ENCODE peak calls at places on chromosomes 11 and 22, in four cellular contexts. One of them, this sample, is unnamed.

GRCh38 chr11:10322401-10322800 is 17.5 kb downstream of the ADM start:
- DNase-seq in A549: no peak
- DNase-seq in mesenchymal stem cell: no peak
- DNase-seq in coronary artery: no peak
- DNase-seq in this sample: no peak

GRCh38 chr11:23990346-23990745 is 506.5 kb upstream of the LUZP2 start:
- DNase-seq in A549: no peak
- DNase-seq in mesenchymal stem cell: peak; percentile 29
- DNase-seq in coronary artery: no peak
- DNase-seq in this sample: no peak

GRCh38 chr11:121249039-121249663 is 43.4 kb upstream of the SC5D start:
- DNase-seq in A549: peak; percentile 31
- DNase-seq in mesenchymal stem cell: peak; percentile 61
- DNase-seq in coronary artery: no peak
- DNase-seq in this sample: no peak

GRCh38 chr11:78783846-78784245 is 209.2 kb upstream of the NARS2 start:
- DNase-seq in A549: no peak
- DNase-seq in mesenchymal stem cell: peak; percentile 53
- DNase-seq in coronary artery: no peak
- DNase-seq in this sample: no peak

GRCh38 chr11:131668867-131669780 is 298.7 kb downstream of the NTM start:
- DNase-seq in A549: peak; percentile 49
- DNase-seq in mesenchymal stem cell: peak; percentile 54
- DNase-seq in coronary artery: no peak
- DNase-seq in this sample: no peak

GRCh38 chr11:107951105-107951504 is 22.9 kb downstream of the RAB39A start:
- DNase-seq in A549: no peak
- DNase-seq in mesenchymal stem cell: no peak
- DNase-seq in coronary artery: no peak
- DNase-seq in this sample: no peak

GRCh38 chr11:15097411-15097810 is 17.3 kb upstream of the INSC start:
- DNase-seq in A549: no peak
- DNase-seq in mesenchymal stem cell: no peak
- DNase-seq in coronary artery: no peak
- DNase-seq in this sample: no peak

GRCh38 chr11:107331728-107332127 is 125.9 kb downstream of the CWF19L2 start:
- DNase-seq in A549: no peak
- DNase-seq in mesenchymal stem cell: no peak
- DNase-seq in coronary artery: no peak
- DNase-seq in this sample: no peak

GRCh38 chr11:117071344-117071787 is 26.9 kb downstream of the SIK3 start:
- DNase-seq in A549: no peak
- DNase-seq in mesenchymal stem cell: peak; percentile 77
- DNase-seq in coronary artery: no peak
- DNase-seq in this sample: no peak

GRCh38 chr11:47480762-47481161 is 31.8 kb upstream of the RAPSN start:
- DNase-seq in A549: no peak
- DNase-seq in mesenchymal stem cell: peak; percentile 62
- DNase-seq in coronary artery: no peak
- DNase-seq in this sample: no peak

GRCh38 chr11:128235958-128236357 is 351.4 kb downstream of the ETS1 start:
- DNase-seq in A549: no peak
- DNase-seq in mesenchymal stem cell: peak; percentile 42
- DNase-seq in coronary artery: no peak
- DNase-seq in this sample: no peak

GRCh38 chr22:30728829-30729228 is 34.2 kb downstream of the OSBP2 start:
- DNase-seq in A549: no peak
- DNase-seq in mesenchymal stem cell: no peak
- DNase-seq in coronary artery: no peak
- DNase-seq in this sample: no peak

GRCh38 chr11:86955111-86955673 is at the start of gene FZD4:
- DNase-seq in A549: peak; percentile 78
- DNase-seq in mesenchymal stem cell: peak; percentile 88
- DNase-seq in coronary artery: peak; percentile 91
- DNase-seq in this sample: peak; percentile 58

GRCh38 chr11:118694771-118695170 is 15.3 kb upstream of the TREH start:
- DNase-seq in A549: no peak
- DNase-seq in mesenchymal stem cell: no peak
- DNase-seq in coronary artery: no peak
- DNase-seq in this sample: no peak

GRCh38 chr11:132670921-132671675 is 861.2 kb downstream of the OPCML start:
- DNase-seq in A549: no peak
- DNase-seq in mesenchymal stem cell: no peak
- DNase-seq in coronary artery: no peak
- DNase-seq in this sample: no peak

GRCh38 chr11:11582261-11582701 is 39.5 kb downstream of the GALNT18 start:
- DNase-seq in A549: no peak
- DNase-seq in mesenchymal stem cell: no peak
- DNase-seq in coronary artery: peak; percentile 57
- DNase-seq in this sample: peak; percentile 19
- H3K27ac ChIP-seq in A549: peak overlapping the region; percentile 30
- H3K27ac ChIP-seq in mesenchymal stem cell: no peak overlapping the region
- H3K27ac ChIP-seq in coronary artery: peak overlapping the region; percentile 1
- H3K27ac ChIP-seq in this sample: peak overlapping the region; percentile 90

GRCh38 chr22:42299586-42300285 is 29.3 kb upstream of the TCF20 start:
- DNase-seq in A549: no peak
- DNase-seq in mesenchymal stem cell: no peak
- DNase-seq in coronary artery: no peak
- DNase-seq in this sample: no peak

GRCh38 chr22:42296381-42296853 is 26.0 kb upstream of the TCF20 start:
- DNase-seq in A549: no peak
- DNase-seq in mesenchymal stem cell: no peak
- DNase-seq in coronary artery: no peak
- DNase-seq in this sample: peak; percentile 69

GRCh38 chr22:42298746-42299145 is 28.3 kb upstream of the TCF20 start:
- DNase-seq in A549: no peak
- DNase-seq in mesenchymal stem cell: no peak
- DNase-seq in coronary artery: no peak
- DNase-seq in this sample: no peak

GRCh38 chr22:42296883-42297282 is 26.4 kb upstream of the TCF20 start:
- DNase-seq in A549: no peak
- DNase-seq in mesenchymal stem cell: no peak
- DNase-seq in coronary artery: no peak
- DNase-seq in this sample: no peak

DNA sequence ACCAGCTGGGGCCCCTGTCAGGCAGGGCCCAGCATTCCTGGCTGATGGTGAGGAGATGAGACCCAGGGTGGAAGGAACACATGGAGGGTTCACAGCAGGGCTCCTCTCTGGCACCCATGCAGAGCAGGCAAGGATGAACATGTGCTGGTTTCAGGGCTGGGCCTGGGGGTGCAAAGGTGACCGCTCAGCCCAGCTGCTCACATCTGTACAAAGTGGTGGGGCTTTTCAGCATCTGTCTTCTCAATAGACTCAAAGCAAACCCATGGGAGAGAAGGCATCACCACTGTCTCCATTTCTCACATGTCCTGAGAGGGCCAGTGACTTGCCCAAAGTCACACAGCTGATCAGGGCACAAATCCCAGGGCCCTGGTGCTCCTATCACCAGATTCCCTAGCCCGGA is 27.3 kb upstream of the TCF20 start:
- DNase-seq in A549: no peak
- DNase-seq in mesenchymal stem cell: no peak
- DNase-seq in coronary artery: no peak
- DNase-seq in this sample: no peak
- H3K27ac ChIP-seq in A549: no peak overlapping the region
- H3K27ac ChIP-seq in mesenchymal stem cell: no peak overlapping the region
- H3K27ac ChIP-seq in coronary artery: no peak overlapping the region
- H3K27ac ChIP-seq in this sample: no peak overlapping the region

DNA sequence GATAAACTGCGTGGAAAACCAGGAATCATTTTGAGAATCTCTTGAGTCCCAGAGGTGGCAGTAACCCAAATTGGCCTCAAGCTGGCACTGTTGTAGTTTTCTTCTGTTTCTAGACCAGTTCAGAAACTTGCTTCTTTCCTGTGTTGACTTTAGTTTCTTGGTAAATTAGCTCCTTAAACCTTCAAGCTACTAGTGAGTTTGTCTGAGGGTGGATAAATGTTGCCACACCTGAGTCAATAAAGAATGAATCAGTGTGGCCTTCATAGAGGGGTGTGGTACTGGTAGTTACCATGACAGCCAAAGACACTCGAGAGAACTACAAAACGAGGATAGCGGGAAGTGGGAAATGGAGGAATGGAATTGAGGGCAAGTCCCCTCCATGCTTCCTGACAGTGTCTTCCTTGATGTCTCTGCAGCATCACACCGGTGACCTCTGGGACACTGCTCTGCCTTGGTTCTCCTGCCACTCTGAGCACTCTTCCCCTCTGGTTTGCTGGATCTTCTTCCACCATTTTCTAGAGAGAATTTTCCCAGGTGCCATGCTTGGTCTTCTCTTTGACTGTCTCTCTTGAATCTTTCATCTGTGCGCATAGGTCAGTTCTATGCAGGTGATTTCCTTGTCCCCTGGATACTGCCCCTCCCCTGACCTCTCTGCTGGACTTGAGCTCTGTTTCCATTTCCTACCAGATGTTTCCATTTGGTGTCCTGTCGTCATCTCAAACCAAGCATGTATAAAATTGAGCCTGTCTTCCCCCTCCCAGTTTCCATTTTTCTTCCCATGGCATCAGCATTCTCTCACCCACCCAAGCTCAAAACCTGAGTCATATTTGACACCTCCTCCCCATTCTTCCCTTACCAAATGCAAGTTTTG is 7.2 kb downstream of the POLD4 start:
- DNase-seq in A549: peak; percentile 83
- DNase-seq in mesenchymal stem cell: peak; percentile 61
- DNase-seq in coronary artery: no peak
- DNase-seq in this sample: no peak
- H3K27ac ChIP-seq in A549: peak overlapping the region; percentile 82
- H3K27ac ChIP-seq in mesenchymal stem cell: no peak overlapping the region
- H3K27ac ChIP-seq in coronary artery: no peak overlapping the region
- H3K27ac ChIP-seq in this sample: no peak overlapping the region

GRCh38 chr22:20519558-20519957 is 12.1 kb downstream of the MED15 start:
- DNase-seq in A549: no peak
- DNase-seq in mesenchymal stem cell: no peak
- DNase-seq in coronary artery: no peak
- DNase-seq in this sample: no peak
- H3K27ac ChIP-seq in A549: peak overlapping the region; percentile 72
- H3K27ac ChIP-seq in mesenchymal stem cell: peak overlapping the region; percentile 89
- H3K27ac ChIP-seq in coronary artery: no peak overlapping the region
- H3K27ac ChIP-seq in this sample: no peak overlapping the region

GRCh38 chr11:83858694-83859093 is 572.5 kb upstream of the CCDC90B start:
- DNase-seq in A549: no peak
- DNase-seq in mesenchymal stem cell: no peak
- DNase-seq in coronary artery: no peak
- DNase-seq in this sample: no peak

GRCh38 chr11:83847635-83848034 is 561.5 kb upstream of the CCDC90B start:
- DNase-seq in A549: no peak
- DNase-seq in mesenchymal stem cell: no peak
- DNase-seq in coronary artery: no peak
- DNase-seq in this sample: no peak

GRCh38 chr11:83855237-83855636 is 569.1 kb upstream of the CCDC90B start:
- DNase-seq in A549: no peak
- DNase-seq in mesenchymal stem cell: no peak
- DNase-seq in coronary artery: no peak
- DNase-seq in this sample: no peak

GRCh38 chr11:83852012-83852411 is 565.8 kb upstream of the CCDC90B start:
- DNase-seq in A549: no peak
- DNase-seq in mesenchymal stem cell: no peak
- DNase-seq in coronary artery: no peak
- DNase-seq in this sample: no peak

DNA sequence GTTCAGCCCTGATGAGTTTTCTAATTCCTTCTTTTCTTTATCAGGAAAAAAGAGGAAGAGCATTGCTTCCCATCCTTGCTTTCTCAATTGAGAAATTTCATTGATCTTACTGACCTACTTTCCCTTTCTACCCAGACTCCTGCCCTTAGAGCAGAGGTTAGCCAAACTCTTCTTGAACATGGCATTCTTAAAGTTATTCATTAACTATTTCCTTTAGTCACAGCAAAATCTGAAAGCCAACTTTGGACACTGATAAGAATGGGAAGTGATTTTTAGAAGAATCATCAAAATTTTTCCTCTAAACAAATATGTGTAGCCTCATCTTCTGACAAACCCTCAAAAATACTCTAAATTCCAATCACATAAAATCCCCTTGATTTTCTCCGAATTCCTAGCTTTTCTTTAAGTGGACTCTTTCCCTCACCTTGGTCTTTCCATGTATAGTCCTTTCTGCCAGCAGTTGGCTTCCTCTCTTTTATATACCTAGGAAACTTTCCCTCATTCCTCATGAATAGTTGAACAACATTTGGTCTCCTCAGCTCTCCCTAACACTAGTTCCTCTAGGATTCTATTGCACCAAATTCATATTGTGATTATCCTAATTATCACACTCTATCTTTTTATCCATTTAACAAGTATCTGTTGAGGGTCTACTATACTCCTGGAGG is 566.7 kb upstream of the CCDC90B start:
- DNase-seq in A549: no peak
- DNase-seq in mesenchymal stem cell: no peak
- DNase-seq in coronary artery: no peak
- DNase-seq in this sample: no peak
- H3K27ac ChIP-seq in A549: no peak overlapping the region
- H3K27ac ChIP-seq in mesenchymal stem cell: no peak overlapping the region
- H3K27ac ChIP-seq in coronary artery: no peak overlapping the region
- H3K27ac ChIP-seq in this sample: no peak overlapping the region

DNA sequence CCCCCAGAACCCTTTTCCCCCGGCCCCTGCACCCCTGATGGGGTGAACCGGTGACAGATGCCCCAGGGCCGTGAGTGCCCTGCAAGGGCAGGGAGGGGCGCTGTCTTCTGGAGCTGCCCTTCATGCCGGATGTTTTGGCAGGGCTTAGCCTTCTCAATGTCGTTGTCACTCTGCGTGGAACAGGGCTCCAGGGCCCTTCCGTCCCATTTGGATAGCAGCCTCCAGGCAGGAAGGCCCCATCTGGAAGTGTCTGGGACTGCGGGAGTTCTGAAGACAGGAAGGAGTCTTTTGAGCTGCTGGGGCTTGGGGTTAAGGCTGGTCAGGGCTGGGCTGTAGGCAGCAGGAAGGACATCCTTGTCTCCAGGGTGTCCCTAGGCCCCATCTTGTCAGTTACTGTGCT is 4.6 kb downstream of the FRMD8 start:
- DNase-seq in A549: peak; percentile 30
- DNase-seq in mesenchymal stem cell: peak; percentile 67
- DNase-seq in coronary artery: no peak
- DNase-seq in this sample: no peak
- H3K27ac ChIP-seq in A549: peak overlapping the region; percentile 55
- H3K27ac ChIP-seq in mesenchymal stem cell: peak overlapping the region; percentile 65
- H3K27ac ChIP-seq in coronary artery: peak overlapping the region; percentile 81
- H3K27ac ChIP-seq in this sample: peak overlapping the region; percentile 62

This sample was measured in caudate nucleus.